ENCODE peak calls at places on chromosome 7, in four cellular contexts. O, E, I and W are unnamed samples.

GRCh38 chr7:148253629-148254028 is 336.9 kb upstream of the C7orf33 start:
- DNase-seq in O (no peak), E (no peak), I (no peak), W (no peak)

GRCh38 chr7:100873599-100874299 is 1.2 kb upstream of the SRRT start:
- DNase-seq in O (no peak), E (no peak), I (no peak), W (no peak)

GRCh38 chr7:149727541-149728476 is 45.6 kb downstream of the ZNF467 start:
- DNase-seq in O (no peak), E (no peak), I (no peak), W (no peak)

GRCh38 chr7:22480523-22481075 is 19.4 kb downstream of the STEAP1B start:
- DNase-seq in O (peak; percentile 41), E (no peak), I (no peak), W (no peak)

GRCh38 chr7:20594023-20594422 is 21.4 kb upstream of the ABCB5 start:
- DNase-seq in O (no peak), E (no peak), I (no peak), W (no peak)

GRCh38 chr7:65216469-65216868 is 157.2 kb upstream of the ZNF92 start:
- DNase-seq in O (peak; percentile 20), E (peak; percentile 74), I (peak; percentile 52), W (peak; percentile 77)

GRCh38 chr7:105675873-105676484 is 94.7 kb upstream of the EFCAB10 start:
- DNase-seq in O (no peak), E (no peak), I (no peak), W (no peak)

GRCh38 chr7:74078461-74078860 is 5.1 kb upstream of the LIMK1 start:
- DNase-seq in O (no peak), E (no peak), I (no peak), W (no peak)

GRCh38 chr7:157007470-157008066 is 2.9 kb downstream of the MNX1 start:
- DNase-seq in O (no peak), E (no peak), I (no peak), W (no peak)

GRCh38 chr7:157987906-157988305 is 599.7 kb downstream of the PTPRN2 start:
- DNase-seq in O (no peak), E (no peak), I (no peak), W (no peak)

GRCh38 chr7:101743241-101743994 is 74.0 kb upstream of the CUX1 start:
- DNase-seq in O (peak; percentile 94), E (peak; percentile 81), I (peak; percentile 79), W (peak; percentile 25)

GRCh38 chr7:69654849-69655707 is 56.8 kb downstream of the AUTS2 start:
- DNase-seq in O (no peak), E (no peak), I (no peak), W (no peak)

GRCh38 chr7:78702770-78703169 is 750.7 kb downstream of the MAGI2 start:
- DNase-seq in O (no peak), E (no peak), I (no peak), W (no peak)

GRCh38 chr7:151736403-151736909 is 140.5 kb downstream of the PRKAG2 start:
- DNase-seq in O (peak; percentile 76), E (no peak), I (no peak), W (peak; percentile 58)

GRCh38 chr7:7761340-7761973 is 43.0 kb upstream of the RPA3 start:
- DNase-seq in O (no peak), E (no peak), I (no peak), W (no peak)

GRCh38 chr7:2726316-2727018 is 38.5 kb downstream of the AMZ1 start:
- DNase-seq in O (no peak), E (peak; percentile 5), I (no peak), W (no peak)

GRCh38 chr7:103540986-103541385 is 95.0 kb upstream of the SLC26A5 start:
- DNase-seq in O (peak; percentile 57), E (no peak), I (no peak), W (no peak)
- TF ChIP-seq TEAD4 in O (no peak), E (no peak), I (no peak), W (no peak)

GRCh38 chr7:140638311-140638791 is 2.3 kb downstream of the DENND2A start:
- DNase-seq in O (no peak), E (peak; percentile 40), I (no peak), W (no peak)
- TF ChIP-seq TEAD4 in O (no peak), E (no peak), I (no peak), W (peak; percentile 26)

DNA sequence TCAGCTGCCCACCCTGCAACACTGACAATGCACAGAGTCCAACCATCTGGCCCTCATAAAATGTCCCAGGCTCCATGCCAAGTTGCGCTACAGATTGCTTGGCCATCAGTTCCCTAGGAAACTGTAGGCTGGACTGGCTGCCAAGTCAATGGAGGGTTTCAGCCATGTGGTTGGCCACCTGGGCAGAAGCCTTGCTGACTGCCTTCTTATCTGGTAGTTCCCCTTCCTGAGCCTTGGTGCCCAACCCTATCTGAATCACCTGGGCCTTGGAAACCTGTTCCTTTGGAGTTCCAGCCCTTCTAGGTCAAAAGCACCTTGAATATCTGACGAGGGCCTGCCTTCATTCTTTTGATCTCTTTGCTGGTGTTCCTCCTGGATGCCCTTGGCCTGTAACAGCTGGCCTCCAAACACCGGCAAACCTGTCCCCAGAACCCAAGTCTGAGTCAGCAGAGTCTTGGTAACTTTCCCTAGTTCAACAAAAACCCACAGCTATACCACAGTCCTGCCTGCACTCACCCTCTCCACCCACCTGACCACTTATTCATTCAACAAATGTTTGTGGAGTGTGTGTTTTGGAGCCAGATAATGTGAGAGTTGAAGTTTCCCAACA is 37.4 kb upstream of the KDM7A start:
- DNase-seq in O (peak; percentile 49), E (no peak), I (no peak), W (no peak)
- TF ChIP-seq TEAD4 in O (no peak), E (no peak), I (no peak), W (no peak)

GRCh38 chr7:155813791-155814568 is 1.7 kb upstream of the SHH start:
- DNase-seq in O (no peak), E (no peak), I (no peak), W (no peak)

GRCh38 chr7:155816192-155816508 is 3.9 kb upstream of the SHH start:
- DNase-seq in O (no peak), E (no peak), I (no peak), W (no peak)

GRCh38 chr7:155815332-155816191 is 3.3 kb upstream of the SHH start:
- DNase-seq in O (peak; percentile 77), E (peak; percentile 90), I (peak; percentile 81), W (peak; percentile 96)

GRCh38 chr7:155813125-155813524 is 862 bp upstream of the SHH start:
- DNase-seq in O (no peak), E (no peak), I (no peak), W (no peak)

GRCh38 chr7:155814569-155815276 is 2.5 kb upstream of the SHH start:
- DNase-seq in O (no peak), E (no peak), I (no peak), W (no peak)
- TF ChIP-seq TEAD4 in O (no peak), E (no peak), I (no peak), W (no peak)

GRCh38 chr7:47145326-47145725 is 436.6 kb downstream of the TNS3 start:
- DNase-seq in O (no peak), E (no peak), I (no peak), W (no peak)

GRCh38 chr7:47142867-47143175 is 439.1 kb downstream of the TNS3 start:
- DNase-seq in O (no peak), E (no peak), I (no peak), W (no peak)

GRCh38 chr7:47143344-47143743 is 438.6 kb downstream of the TNS3 start:
- DNase-seq in O (no peak), E (no peak), I (no peak), W (no peak)

GRCh38 chr7:47145982-47146381 is 435.9 kb downstream of the TNS3 start:
- DNase-seq in O (no peak), E (no peak), I (no peak), W (no peak)

DNA sequence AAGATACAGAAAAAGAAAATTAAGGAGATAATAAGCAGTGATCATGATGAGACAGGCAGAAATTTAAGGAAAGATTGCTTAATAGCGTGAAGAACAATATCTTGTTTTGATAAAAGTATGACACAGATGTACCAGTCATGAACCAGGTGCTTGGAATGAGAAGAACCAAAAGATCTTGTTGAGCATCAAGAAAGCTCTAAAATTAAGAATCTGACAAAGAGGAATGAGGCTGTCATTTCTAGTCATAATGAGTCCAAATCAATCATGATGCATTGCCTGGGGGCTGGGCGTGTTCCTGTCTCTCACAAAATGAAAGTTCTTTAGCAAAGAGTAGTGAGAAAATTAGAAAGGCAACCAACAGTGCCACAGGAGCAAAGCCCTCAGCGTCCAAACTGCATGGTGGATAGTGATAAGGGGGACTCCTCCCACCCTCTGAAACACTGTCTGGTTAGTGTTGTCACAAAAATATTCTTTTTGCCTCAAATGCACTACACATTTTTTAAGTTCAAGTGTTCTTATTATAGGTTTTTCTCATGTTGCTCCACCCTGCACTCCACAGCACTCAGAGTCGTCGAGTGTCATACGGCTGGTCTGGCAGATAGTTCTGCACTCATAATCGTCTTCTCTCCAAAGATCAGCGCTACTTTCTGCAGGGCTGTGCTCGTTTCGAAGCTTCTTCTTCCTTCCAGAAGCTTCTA is 439.6 kb downstream of the TNS3 start:
- DNase-seq in O (no peak), E (no peak), I (peak; percentile 10), W (no peak)
- TF ChIP-seq TEAD4 in O (no peak), E (no peak), I (no peak), W (no peak)

GRCh38 chr7:80053098-80053497 is 81.5 kb upstream of the GNAI1 start:
- DNase-seq in O (no peak), E (no peak), I (no peak), W (no peak)
- TF ChIP-seq TEAD4 in O (no peak), E (no peak), I (no peak), W (no peak)